ENCODE peak calls at places on chromosomes 1 and 21, in six cellular contexts. V is cardiac muscle cell, A is fibroblast of villous mesenchyme, Q is Caco-2, J is coronary artery, R is SK-N-SH. W is an unnamed sample.

GRCh38 chr1:211577826-211578639 is 928 bp downstream of the SLC30A1 start:
- DNase-seq in V (peak; percentile 67), A (peak; percentile 71), Q (peak; percentile 87), J (peak; percentile 87), R (peak; percentile 86), W (peak; percentile 63)

GRCh38 chr21:37748351-37748750 is 167.9 kb downstream of the KCNJ6 start:
- DNase-seq in V (no peak), A (no peak), Q (no peak), J (no peak), R (no peak), W (no peak)

GRCh38 chr1:5727191-5727590 is 265.0 kb downstream of the NPHP4 start:
- DNase-seq in V (no peak), A (no peak), Q (no peak), J (no peak), R (no peak), W (no peak)

GRCh38 chr1:1098656-1099425 is 17.0 kb downstream of the C1orf159 start:
- DNase-seq in V (no peak), A (no peak), Q (no peak), J (no peak), R (no peak), W (no peak)

GRCh38 chr1:5831600-5832335 is 160.5 kb downstream of the NPHP4 start:
- DNase-seq in V (no peak), A (no peak), Q (no peak), J (no peak), R (no peak), W (no peak)

GRCh38 chr21:25809013-25809412 is 74.2 kb downstream of the GABPA start:
- DNase-seq in V (no peak), A (peak; percentile 66), Q (no peak), J (no peak), R (no peak), W (no peak)

GRCh38 chr21:42486551-42486950 is 9.5 kb downstream of the RSPH1 start:
- DNase-seq in V (no peak), A (no peak), Q (no peak), J (no peak), R (no peak), W (no peak)

GRCh38 chr21:32566990-32567389 is 18.3 kb downstream of the TCP10L start:
- DNase-seq in V (no peak), A (no peak), Q (no peak), J (no peak), R (no peak), W (no peak)

GRCh38 chr1:40385437-40386310 is 12.1 kb downstream of the SMAP2 start:
- DNase-seq in V (peak; percentile 34), A (peak; percentile 93), Q (no peak), J (no peak), R (no peak), W (peak; percentile 40)

GRCh38 chr1:89995595-89996397 is 886 bp downstream of the ZNF326 start:
- DNase-seq in V (no peak), A (peak; percentile 67), Q (no peak), J (no peak), R (no peak), W (no peak)

GRCh38 chr1:1615256-1616044 is at the start of gene MIB2:
- DNase-seq in V (peak; percentile 97), A (peak; percentile 95), Q (peak; percentile 95), J (peak; percentile 97), R (peak; percentile 100), W (peak; percentile 97)

GRCh38 chr1:201222125-201222524 is 31.5 kb downstream of the IGFN1 start:
- DNase-seq in V (no peak), A (no peak), Q (no peak), J (peak; percentile 28), R (no peak), W (no peak)

DNA sequence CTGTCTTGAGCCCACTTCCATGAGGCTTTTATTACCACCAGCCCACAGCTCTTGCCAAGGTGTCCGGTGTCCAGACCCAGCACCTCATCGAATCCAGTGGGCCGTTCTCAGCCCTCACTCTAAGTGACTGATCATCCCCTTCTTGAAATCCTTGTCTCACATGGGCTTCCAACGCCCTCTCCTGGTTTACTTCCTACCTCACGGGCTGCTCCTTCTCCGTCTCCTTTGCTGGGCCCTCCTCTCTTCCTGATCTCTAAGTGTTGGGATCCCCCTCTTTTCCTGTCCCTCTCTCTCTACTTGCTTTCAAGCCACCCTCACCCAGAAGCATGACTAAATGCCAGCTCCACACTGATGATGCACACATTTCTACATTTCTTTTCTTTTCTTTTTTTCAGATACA is 9.0 kb upstream of the RHBG start:
- DNase-seq in V (peak; percentile 51), A (peak; percentile 38), Q (no peak), J (no peak), R (peak; percentile 69), W (peak; percentile 25)
- TF ChIP-seq CTCF in V (peak; percentile 47), A (peak; percentile 46), Q (no peak), J (no peak), R (peak; percentile 61), W (peak; percentile 43)

GRCh38 chr1:25554426-25554780 is 11.0 kb downstream of the LDLRAP1 start:
- DNase-seq in V (no peak), A (no peak), Q (no peak), J (no peak), R (no peak), W (no peak)

GRCh38 chr1:25554886-25555752 is 11.7 kb downstream of the LDLRAP1 start:
- DNase-seq in V (peak; percentile 24), A (no peak), Q (no peak), J (no peak), R (no peak), W (peak; percentile 24)

GRCh38 chr1:25555753-25556092 is 12.3 kb downstream of the LDLRAP1 start:
- DNase-seq in V (no peak), A (no peak), Q (no peak), J (no peak), R (no peak), W (no peak)

GRCh38 chr1:25556791-25557476 is 13.5 kb downstream of the LDLRAP1 start:
- DNase-seq in V (peak; percentile 64), A (peak; percentile 64), Q (no peak), J (no peak), R (no peak), W (peak; percentile 55)

DNA sequence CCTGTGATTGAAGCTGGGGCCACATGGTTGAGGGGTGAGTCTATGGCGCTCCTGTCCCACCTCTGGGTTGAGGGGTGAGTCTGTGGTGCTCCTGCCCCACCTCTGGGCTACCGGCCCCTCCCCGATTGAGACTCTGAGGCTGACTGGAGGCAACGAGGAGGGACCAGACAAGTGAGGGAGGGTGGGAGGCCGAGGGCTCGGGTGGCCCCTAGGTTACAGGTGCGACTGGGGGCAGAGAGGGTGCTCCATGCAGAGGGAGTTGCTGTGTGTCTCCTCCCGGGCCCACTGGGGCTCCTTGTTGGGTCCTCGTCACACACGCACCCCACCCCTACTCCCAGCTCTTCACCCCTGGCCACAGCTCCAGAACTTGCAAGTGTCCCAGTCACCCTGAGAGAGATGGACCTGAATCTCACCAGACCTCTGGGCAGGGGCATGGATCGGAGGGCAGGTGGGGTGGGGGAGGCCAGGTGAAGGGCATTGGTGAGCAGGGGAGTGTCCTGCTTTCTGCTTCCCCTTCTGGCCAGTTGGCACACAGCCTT is 12.8 kb downstream of the LDLRAP1 start:
- DNase-seq in V (no peak), A (no peak), Q (no peak), J (no peak), R (no peak), W (no peak)
- H3K4me3 ChIP-seq in V (no peak overlapping the region), A (no peak overlapping the region), Q (no peak overlapping the region), J (no peak overlapping the region), R (no peak overlapping the region), W (no peak overlapping the region)

GRCh38 chr1:99975569-99975968 is 5.8 kb downstream of the SLC35A3 start:
- DNase-seq in V (no peak), A (no peak), Q (no peak), J (no peak), R (no peak), W (no peak)
- TF ChIP-seq CTCF in V (no peak), A (no peak), Q (no peak), J (no peak), R (no peak), W (no peak)

DNA sequence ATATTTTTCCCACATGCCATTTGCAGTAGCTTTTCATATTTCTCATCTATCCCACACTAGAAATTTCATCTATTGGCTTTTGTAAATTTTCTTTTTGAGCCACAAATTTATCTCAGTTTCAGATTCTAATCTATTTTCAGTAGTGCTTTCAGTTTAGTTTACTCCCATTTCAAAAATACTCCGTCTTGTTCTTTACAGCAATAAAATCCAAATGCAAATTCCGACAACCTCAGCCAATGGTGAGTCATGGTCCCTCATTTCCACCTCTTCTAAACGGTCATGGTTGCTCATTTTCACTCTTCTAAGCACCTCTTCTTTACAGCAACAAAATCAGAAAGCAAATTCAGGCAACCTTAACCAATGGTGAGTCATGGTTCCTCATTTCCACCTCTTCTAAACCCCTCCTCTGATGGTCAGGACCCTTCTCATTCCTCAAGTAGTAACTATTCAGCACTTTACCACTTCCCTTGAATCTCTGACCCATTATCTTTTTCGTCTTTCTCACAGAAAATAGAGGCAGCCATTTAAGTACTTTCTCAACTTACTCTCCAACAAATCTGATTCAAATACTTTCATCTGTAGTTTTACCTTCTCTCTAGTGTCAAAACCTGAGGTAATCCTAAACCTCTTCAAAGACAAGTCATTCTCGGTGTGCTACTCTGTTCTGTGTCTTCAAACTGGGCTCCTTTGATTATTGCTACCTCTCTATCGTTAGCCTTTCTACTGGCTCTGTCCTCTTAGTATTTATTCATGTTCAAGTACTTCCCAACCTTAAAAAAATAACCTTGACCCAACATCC is 34.4 kb downstream of the C21orf91 start:
- DNase-seq in V (no peak), A (no peak), Q (no peak), J (no peak), R (no peak), W (no peak)
- H3K4me3 ChIP-seq in V (no peak overlapping the region), A (no peak overlapping the region), Q (no peak overlapping the region), J (no peak overlapping the region), R (no peak overlapping the region), W (no peak overlapping the region)

GRCh38 chr1:93702828-93703183 is 21.2 kb upstream of the BCAR3 start:
- DNase-seq in V (no peak), A (no peak), Q (no peak), J (no peak), R (no peak), W (no peak)
- TF ChIP-seq CTCF in V (no peak), A (no peak), Q (no peak), J (no peak), R (peak; percentile 9), W (peak; percentile 16)

DNA sequence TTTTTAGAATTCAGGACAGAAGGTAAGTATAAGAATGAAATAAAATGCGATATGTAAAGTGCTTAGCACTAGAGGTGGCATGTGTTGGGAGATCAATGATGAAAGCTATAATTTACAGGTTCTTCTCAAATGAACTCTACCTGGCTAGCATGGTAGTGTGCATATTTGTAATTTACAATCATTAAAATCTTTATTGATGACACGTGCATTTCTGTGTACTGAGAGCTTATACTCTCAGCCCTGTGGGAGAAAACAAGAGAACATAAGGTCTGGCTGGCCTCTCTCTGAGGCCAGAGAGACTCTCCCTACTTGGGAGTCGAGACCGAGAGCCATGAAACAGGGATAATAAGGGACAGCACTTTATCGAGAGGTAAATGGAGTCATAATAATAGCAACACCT is 76.4 kb downstream of the COLGALT2 start:
- DNase-seq in V (no peak), A (no peak), Q (no peak), J (no peak), R (no peak), W (no peak)
- H3K4me3 ChIP-seq in V (no peak overlapping the region), A (no peak overlapping the region), Q (no peak overlapping the region), J (no peak overlapping the region), R (no peak overlapping the region), W (no peak overlapping the region)

W was measured in fibroblast of pulmonary artery.